ENCODE peak calls at places on chromosomes 2 and 18, in nine cellular contexts. D is foreskin fibroblast, N is fibroblast of lung, B is PC-9, G is B cell, A is endothelial cell, S is GM13976, O is colonic mucosa, L is AG04450. P is an unnamed sample.

GRCh38 chr2:63775191-63775590 is 66.5 kb upstream of the UGP2 start:
- DNase-seq in N (no peak), D (no peak), G (no peak), O (no peak), B (no peak), A (no peak), S (no peak), L (no peak), P (no peak)

GRCh38 chr18:261398-262073 is 6.3 kb downstream of the THOC1 start:
- DNase-seq in S (no peak), L (no peak), O (no peak), N (no peak), G (no peak), A (no peak), B (no peak), D (no peak), P (no peak)

GRCh38 chr2:64888591-64889309 is 100.4 kb upstream of the SLC1A4 start:
- DNase-seq in B (peak; percentile 92), S (no peak), O (no peak), N (peak; percentile 64), A (no peak), G (no peak), L (no peak), D (peak; percentile 43), P (no peak)

GRCh38 chr2:55550368-55551102 is 31.0 kb downstream of the CFAP36 start:
- DNase-seq in B (peak; percentile 33), A (no peak), G (no peak), L (peak; percentile 21), O (no peak), D (peak; percentile 58), S (no peak), N (peak; percentile 81), P (no peak)

GRCh38 chr18:5295231-5295920 is at the start of gene ZBTB14:
- DNase-seq in S (peak; percentile 80), G (peak; percentile 92), D (peak; percentile 61), A (peak; percentile 71), N (peak; percentile 58), B (no peak), O (peak; percentile 49), L (no peak), P (peak; percentile 89)

GRCh38 chr2:172704072-172704936 is 31.3 kb upstream of the RAPGEF4 start:
- DNase-seq in L (no peak), N (peak; percentile 54), D (no peak), B (no peak), G (no peak), A (peak; percentile 49), S (peak; percentile 40), O (no peak), P (peak; percentile 53)

GRCh38 chr2:144624451-144624850 is 104.5 kb upstream of the ZEB2 start:
- DNase-seq in D (no peak), A (no peak), G (no peak), N (no peak), O (no peak), S (no peak), B (no peak), L (no peak), P (no peak)

GRCh38 chr2:58120626-58121229 is 74.1 kb downstream of the VRK2 start:
- DNase-seq in D (no peak), L (no peak), O (no peak), N (no peak), B (no peak), G (no peak), A (no peak), S (no peak), P (no peak)

GRCh38 chr2:207419331-207419730 is 110.4 kb upstream of the CREB1 start:
- DNase-seq in B (no peak), O (no peak), N (no peak), G (no peak), A (no peak), L (no peak), D (no peak), S (no peak), P (no peak)

GRCh38 chr2:241724259-241724974 is 10.0 kb upstream of the D2HGDH start:
- DNase-seq in O (no peak), L (no peak), A (no peak), N (no peak), B (no peak), S (no peak), G (peak; percentile 63), D (no peak), P (peak; percentile 28)
- TF ChIP-seq CTCF in O (no peak), L (no peak), A (no peak), N (no peak), B (peak; percentile 57), S (no peak), G (peak; percentile 38), D (no peak), P (no peak)

GRCh38 chr2:149312039-149312438 is 18.3 kb upstream of the LYPD6 start:
- DNase-seq in S (no peak), L (no peak), A (no peak), N (no peak), B (no peak), D (no peak), G (no peak), O (no peak), P (no peak)

GRCh38 chr2:149310349-149310748 is 20.0 kb upstream of the LYPD6 start:
- DNase-seq in L (no peak), S (no peak), D (no peak), B (no peak), A (no peak), N (no peak), G (no peak), O (no peak), P (no peak)

GRCh38 chr2:149307014-149307413 is 23.4 kb upstream of the LYPD6 start:
- DNase-seq in A (no peak), B (no peak), N (no peak), S (no peak), G (no peak), D (no peak), L (no peak), O (no peak), P (no peak)
- TF ChIP-seq CTCF in A (no peak), B (no peak), N (no peak), S (no peak), G (no peak), D (no peak), L (no peak), O (no peak), P (no peak)

GRCh38 chr18:62242955-62243354 is 55.9 kb downstream of the RELCH start:
- DNase-seq in G (no peak), S (no peak), L (no peak), A (no peak), D (peak; percentile 16), B (no peak), O (no peak), N (no peak), P (no peak)

GRCh38 chr18:62249478-62250097 is 62.5 kb downstream of the RELCH start:
- DNase-seq in D (peak; percentile 30), L (peak; percentile 49), O (peak; percentile 84), B (peak; percentile 63), A (peak; percentile 66), G (peak; percentile 13), N (peak; percentile 87), S (peak; percentile 46), P (peak; percentile 45)

GRCh38 chr18:62245177-62245576 is 58.1 kb downstream of the RELCH start:
- DNase-seq in G (no peak), A (no peak), N (no peak), S (no peak), B (no peak), O (no peak), L (no peak), D (no peak), P (no peak)

GRCh38 chr18:62248313-62248712 is 61.3 kb downstream of the RELCH start:
- DNase-seq in S (no peak), G (no peak), N (no peak), D (no peak), O (no peak), L (no peak), B (no peak), A (no peak), P (no peak)

GRCh38 chr18:62245699-62246098 is 58.6 kb downstream of the RELCH start:
- DNase-seq in G (no peak), A (no peak), D (no peak), L (no peak), O (no peak), S (no peak), B (no peak), N (no peak), P (no peak)
- TF ChIP-seq CTCF in G (no peak), A (no peak), D (no peak), L (no peak), O (no peak), S (no peak), B (peak; percentile 18), N (no peak), P (no peak)

DNA sequence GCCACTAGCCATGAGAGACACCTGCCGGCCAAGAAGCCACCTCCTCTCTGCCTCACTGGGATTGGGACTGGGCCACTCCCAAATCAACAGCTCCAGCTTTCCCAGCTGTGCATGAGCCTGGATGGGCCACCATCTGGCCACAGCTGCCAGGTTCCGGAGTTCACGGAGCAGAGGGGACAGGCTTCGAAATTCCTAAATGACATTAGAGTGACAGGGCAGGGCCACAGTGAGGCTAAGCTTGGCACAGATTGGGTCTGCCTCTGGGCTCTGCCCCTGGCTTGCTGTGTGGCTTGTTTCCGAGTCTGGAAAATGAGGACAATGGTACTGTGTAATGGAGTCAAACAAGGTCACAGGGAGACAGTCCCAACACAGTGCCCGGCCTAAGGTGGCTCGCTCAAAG is 6.5 kb downstream of the DIPK1C start:
- DNase-seq in G (no peak), S (no peak), A (no peak), O (no peak), D (no peak), B (no peak), N (no peak), L (no peak), P (no peak)
- TF ChIP-seq CTCF in G (no peak), S (no peak), A (no peak), O (no peak), D (no peak), B (no peak), N (no peak), L (no peak), P (no peak)

GRCh38 chr2:163155279-163155883 is 316.8 kb upstream of the KCNH7 start:
- DNase-seq in G (no peak), O (no peak), N (peak; percentile 42), A (peak; percentile 10), D (no peak), S (peak; percentile 30), L (no peak), B (peak; percentile 41), P (peak; percentile 19)
- TF ChIP-seq CTCF in G (peak; percentile 64), O (peak; percentile 47), N (peak; percentile 45), A (peak; percentile 92), D (peak; percentile 32), S (peak; percentile 24), L (peak; percentile 69), B (peak; percentile 78), P (no peak)

GRCh38 chr2:181178823-181179412 is 198.5 kb downstream of the UBE2E3 start:
- DNase-seq in N (no peak), B (no peak), L (no peak), S (no peak), O (no peak), G (peak; percentile 10), D (no peak), A (peak; percentile 19), P (no peak)
- TF ChIP-seq CTCF in N (no peak), B (peak; percentile 69), L (peak; percentile 38), S (peak; percentile 12), O (peak; percentile 31), G (peak; percentile 78), D (no peak), A (peak; percentile 60), P (peak; percentile 29)

DNA sequence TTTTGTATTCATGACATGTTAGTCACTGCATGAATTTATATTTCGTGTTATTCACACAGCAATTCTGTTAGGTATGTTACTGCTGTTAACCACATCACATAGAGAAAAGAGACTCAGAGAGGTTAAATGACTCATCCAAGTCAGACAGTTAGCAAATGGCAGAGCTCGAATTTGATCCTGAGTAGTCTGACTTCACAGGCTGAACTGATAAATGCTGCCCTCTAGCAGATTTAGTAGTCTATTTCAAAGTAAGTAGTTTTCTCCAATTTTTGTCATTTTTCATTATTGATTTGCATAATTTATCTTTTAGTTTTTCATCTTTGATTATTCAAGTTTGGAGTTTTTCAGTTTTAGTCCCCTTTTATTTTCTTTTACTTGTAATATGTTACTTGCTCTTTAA is 58.3 kb downstream of the WDR7 start:
- DNase-seq in S (peak; percentile 54), B (peak; percentile 73), D (peak; percentile 66), A (no peak), N (peak; percentile 79), O (no peak), L (peak; percentile 41), G (no peak), P (peak; percentile 54)
- TF ChIP-seq CTCF in S (peak; percentile 16), B (peak; percentile 48), D (no peak), A (no peak), N (no peak), O (no peak), L (peak; percentile 30), G (peak; percentile 16), P (no peak)